ENCODE peak calls at places on chromosomes 16 and 17, in six cellular contexts. One of them, this sample, is unnamed.

GRCh38 chr16:25823891-25824290 is 132.1 kb downstream of the HS3ST4 start:
- DNase-seq in HEK293T: no peak
- DNase-seq in activated gamma-delta T cell treated with Interleukin-2 at 50 U/mL for 16 hours: no peak
- DNase-seq in CD4-positive, alpha-beta T cell: no peak
- DNase-seq in HCEC 1CT: no peak
- DNase-seq in brain pericyte: no peak
- DNase-seq in this sample: no peak

GRCh38 chr17:45425125-45425983 is 7.3 kb downstream of the ARHGAP27 start:
- DNase-seq in HEK293T: peak
- DNase-seq in activated gamma-delta T cell treated with Interleukin-2 at 50 U/mL for 16 hours: no peak
- DNase-seq in CD4-positive, alpha-beta T cell: no peak
- DNase-seq in HCEC 1CT: peak
- DNase-seq in brain pericyte: no peak
- DNase-seq in this sample: peak

GRCh38 chr16:24734382-24734781 is 4.9 kb downstream of the TNRC6A start:
- DNase-seq in HEK293T: no peak
- DNase-seq in activated gamma-delta T cell treated with Interleukin-2 at 50 U/mL for 16 hours: no peak
- DNase-seq in CD4-positive, alpha-beta T cell: no peak
- DNase-seq in HCEC 1CT: peak
- DNase-seq in brain pericyte: no peak
- DNase-seq in this sample: no peak

GRCh38 chr16:66662445-66663194 is 33.9 kb downstream of the CMTM4 start:
- DNase-seq in HEK293T: peak
- DNase-seq in activated gamma-delta T cell treated with Interleukin-2 at 50 U/mL for 16 hours: no peak
- DNase-seq in CD4-positive, alpha-beta T cell: no peak
- DNase-seq in HCEC 1CT: peak
- DNase-seq in brain pericyte: no peak
- DNase-seq in this sample: no peak

GRCh38 chr17:75238684-75239191 is 22.7 kb downstream of the GGA3 start:
- DNase-seq in HEK293T: peak
- DNase-seq in activated gamma-delta T cell treated with Interleukin-2 at 50 U/mL for 16 hours: peak
- DNase-seq in CD4-positive, alpha-beta T cell: peak
- DNase-seq in HCEC 1CT: peak
- DNase-seq in brain pericyte: no peak
- DNase-seq in this sample: peak

GRCh38 chr17:3870871-3871306 is 22.0 kb downstream of the CAMKK1 start:
- DNase-seq in HEK293T: no peak
- DNase-seq in activated gamma-delta T cell treated with Interleukin-2 at 50 U/mL for 16 hours: peak
- DNase-seq in CD4-positive, alpha-beta T cell: no peak
- DNase-seq in HCEC 1CT: no peak
- DNase-seq in brain pericyte: no peak
- DNase-seq in this sample: no peak

GRCh38 chr16:50160495-50161164 is 7.5 kb downstream of the TENT4B start:
- DNase-seq in HEK293T: no peak
- DNase-seq in activated gamma-delta T cell treated with Interleukin-2 at 50 U/mL for 16 hours: no peak
- DNase-seq in CD4-positive, alpha-beta T cell: no peak
- DNase-seq in HCEC 1CT: peak
- DNase-seq in brain pericyte: no peak
- DNase-seq in this sample: no peak

GRCh38 chr17:57420674-57421392 is 164.5 kb downstream of the MSI2 start:
- DNase-seq in HEK293T: no peak
- DNase-seq in activated gamma-delta T cell treated with Interleukin-2 at 50 U/mL for 16 hours: no peak
- DNase-seq in CD4-positive, alpha-beta T cell: no peak
- DNase-seq in HCEC 1CT: no peak
- DNase-seq in brain pericyte: no peak
- DNase-seq in this sample: no peak

GRCh38 chr16:54305066-54305465 is 18.5 kb upstream of the IRX3 start:
- DNase-seq in HEK293T: no peak
- DNase-seq in activated gamma-delta T cell treated with Interleukin-2 at 50 U/mL for 16 hours: no peak
- DNase-seq in CD4-positive, alpha-beta T cell: no peak
- DNase-seq in HCEC 1CT: no peak
- DNase-seq in brain pericyte: no peak
- DNase-seq in this sample: no peak

GRCh38 chr16:4511441-4512082 is 27.0 kb downstream of the CDIP1 start:
- DNase-seq in HEK293T: peak
- DNase-seq in activated gamma-delta T cell treated with Interleukin-2 at 50 U/mL for 16 hours: no peak
- DNase-seq in CD4-positive, alpha-beta T cell: no peak
- DNase-seq in HCEC 1CT: peak
- DNase-seq in brain pericyte: no peak
- DNase-seq in this sample: peak

GRCh38 chr16:50974438-50975036 is 176.5 kb downstream of the SALL1 start:
- DNase-seq in HEK293T: no peak
- DNase-seq in activated gamma-delta T cell treated with Interleukin-2 at 50 U/mL for 16 hours: no peak
- DNase-seq in CD4-positive, alpha-beta T cell: no peak
- DNase-seq in HCEC 1CT: no peak
- DNase-seq in brain pericyte: no peak
- DNase-seq in this sample: no peak